ENCODE peak calls at places on chromosomes 13 and 19, in ten cellular contexts. J is iPS DF 6.9, L is GM12865, R is H7, K is hepatocyte, A is neuronal stem cell, P is left ventricle myocardium inferior, C is PC-3, T is pancreas, Y is DND-41. F is an unnamed sample.

GRCh38 chr13:50762969-50763568 is 80.4 kb downstream of the DLEU7 start:
- DNase-seq in J (no peak), L (no peak), R (no peak), K (no peak), A (no peak), P (no peak), C (no peak), T (no peak), Y (no peak), F (no peak)

GRCh38 chr19:19366691-19367396 is 38.6 kb upstream of the GATAD2A start:
- DNase-seq in J (peak; percentile 83), L (peak; percentile 91), R (peak; percentile 94), K (peak; percentile 88), A (peak; percentile 57), P (peak; percentile 58), C (peak; percentile 91), T (peak; percentile 84), Y (peak; percentile 48), F (peak; percentile 60)

GRCh38 chr13:34164585-34164984 is 346.6 kb downstream of the RFC3 start:
- DNase-seq in J (no peak), L (no peak), R (no peak), K (no peak), A (peak; percentile 26), P (no peak), C (peak; percentile 19), T (peak; percentile 42), Y (no peak), F (no peak)

GRCh38 chr19:3360494-3361383 is 5.6 kb upstream of the NFIC start:
- DNase-seq in J (no peak), L (peak; percentile 76), R (peak; percentile 87), K (no peak), A (no peak), P (peak; percentile 85), C (peak; percentile 31), T (peak; percentile 75), Y (peak; percentile 62), F (no peak)

GRCh38 chr19:30387311-30388115 is 15.3 kb downstream of the ZNF536 start:
- DNase-seq in J (no peak), L (no peak), R (no peak), K (no peak), A (no peak), P (peak; percentile 32), C (no peak), T (no peak), Y (no peak), F (no peak)

GRCh38 chr19:611506-611869 is 21.8 kb downstream of the HCN2 start:
- DNase-seq in J (no peak), L (peak; percentile 54), R (no peak), K (no peak), A (no peak), P (no peak), C (peak; percentile 48), T (no peak), Y (no peak), F (peak; percentile 98)

GRCh38 chr19:10574462-10574861 is 5.7 kb upstream of the CDKN2D start:
- DNase-seq in J (no peak), L (no peak), R (no peak), K (no peak), A (no peak), P (no peak), C (no peak), T (peak; percentile 8), Y (no peak), F (no peak)

GRCh38 chr19:780935-781334 is 16.3 kb upstream of the PTBP1 start:
- DNase-seq in J (no peak), L (no peak), R (no peak), K (peak; percentile 12), A (no peak), P (no peak), C (no peak), T (no peak), Y (no peak), F (no peak)

GRCh38 chr13:79735228-79735627 is 254.3 kb downstream of the NDFIP2 start:
- DNase-seq in J (no peak), L (no peak), R (no peak), K (no peak), A (no peak), P (no peak), C (no peak), T (no peak), Y (no peak), F (peak; percentile 53)

GRCh38 chr13:79742923-79743322 is 262.0 kb downstream of the NDFIP2 start:
- DNase-seq in J (no peak), L (no peak), R (no peak), K (no peak), A (no peak), P (no peak), C (no peak), T (no peak), Y (no peak), F (no peak)

GRCh38 chr13:79736356-79736755 is 255.4 kb downstream of the NDFIP2 start:
- DNase-seq in J (no peak), L (no peak), R (no peak), K (no peak), A (no peak), P (no peak), C (peak; percentile 67), T (no peak), Y (no peak), F (no peak)

GRCh38 chr13:79745141-79745540 is 264.2 kb downstream of the NDFIP2 start:
- DNase-seq in J (no peak), L (no peak), R (no peak), K (no peak), A (no peak), P (no peak), C (no peak), T (peak; percentile 50), Y (no peak), F (no peak)

DNA sequence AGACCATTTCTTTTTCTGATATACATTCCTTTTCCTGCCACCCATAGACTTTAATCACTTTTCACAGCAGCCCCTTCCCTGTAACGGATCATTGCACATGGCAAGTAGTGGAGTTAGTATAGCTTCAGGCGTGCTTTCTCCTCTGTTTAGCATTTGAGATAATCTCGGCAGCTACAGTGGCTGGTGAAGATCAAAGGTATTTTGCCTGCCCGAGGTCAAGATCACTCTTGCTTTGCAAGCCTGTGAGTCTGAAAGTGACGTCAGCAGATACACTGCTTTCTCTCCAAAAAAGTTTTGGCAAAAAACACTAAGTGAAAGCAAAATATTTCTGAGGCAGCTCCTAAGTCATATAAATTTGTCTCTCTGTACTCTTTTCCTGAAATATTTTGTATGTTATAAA is 260.1 kb downstream of the NDFIP2 start:
- DNase-seq in J (no peak), L (no peak), R (no peak), K (peak; percentile 41), A (no peak), P (no peak), C (no peak), T (peak; percentile 22), Y (no peak), F (peak; percentile 52)
- H3K4me3 ChIP-seq in J (no peak overlapping the region), L (no peak overlapping the region), R (no peak overlapping the region), K (no peak overlapping the region), A (no peak overlapping the region), P (peak overlapping the region; percentile 35), C (no peak overlapping the region), T (no peak overlapping the region), Y (no peak overlapping the region), F (no peak overlapping the region)

DNA sequence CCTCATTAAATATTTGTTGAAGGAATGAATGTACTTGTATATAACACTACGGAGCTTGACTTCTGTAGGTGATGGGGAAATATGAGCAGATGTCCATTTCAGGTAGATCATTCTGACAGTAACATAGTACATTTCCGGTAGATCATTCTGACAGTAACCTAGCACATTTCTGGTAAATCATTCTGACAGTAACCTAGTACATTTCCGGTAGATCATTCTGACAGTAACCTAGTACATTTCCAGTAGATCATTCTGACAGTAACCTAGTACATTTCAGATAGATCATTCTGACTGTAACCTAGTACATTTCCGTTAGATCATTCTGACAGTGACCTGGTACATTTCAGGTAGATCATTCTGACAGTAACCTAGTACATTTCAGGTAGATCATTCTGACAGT is 2.5 kb downstream of the PHF11 start:
- DNase-seq in J (no peak), L (no peak), R (no peak), K (no peak), A (no peak), P (no peak), C (no peak), T (no peak), Y (no peak), F (no peak)
- H3K4me3 ChIP-seq in J (no peak overlapping the region), L (no peak overlapping the region), R (no peak overlapping the region), K (no peak overlapping the region), A (no peak overlapping the region), P (no peak overlapping the region), C (no peak overlapping the region), T (no peak overlapping the region), Y (no peak overlapping the region), F (no peak overlapping the region)

GRCh38 chr13:93558637-93559036 is 332.0 kb downstream of the GPC6 start:
- DNase-seq in J (no peak), L (no peak), R (no peak), K (no peak), A (no peak), P (no peak), C (no peak), T (no peak), Y (no peak), F (peak; percentile 10)

GRCh38 chr13:93562676-93563075 is 336.1 kb downstream of the GPC6 start:
- DNase-seq in J (no peak), L (no peak), R (no peak), K (no peak), A (no peak), P (no peak), C (no peak), T (no peak), Y (no peak), F (no peak)

GRCh38 chr13:93559718-93560117 is 333.1 kb downstream of the GPC6 start:
- DNase-seq in J (no peak), L (no peak), R (no peak), K (no peak), A (no peak), P (no peak), C (peak; percentile 94), T (no peak), Y (no peak), F (peak; percentile 89)

DNA sequence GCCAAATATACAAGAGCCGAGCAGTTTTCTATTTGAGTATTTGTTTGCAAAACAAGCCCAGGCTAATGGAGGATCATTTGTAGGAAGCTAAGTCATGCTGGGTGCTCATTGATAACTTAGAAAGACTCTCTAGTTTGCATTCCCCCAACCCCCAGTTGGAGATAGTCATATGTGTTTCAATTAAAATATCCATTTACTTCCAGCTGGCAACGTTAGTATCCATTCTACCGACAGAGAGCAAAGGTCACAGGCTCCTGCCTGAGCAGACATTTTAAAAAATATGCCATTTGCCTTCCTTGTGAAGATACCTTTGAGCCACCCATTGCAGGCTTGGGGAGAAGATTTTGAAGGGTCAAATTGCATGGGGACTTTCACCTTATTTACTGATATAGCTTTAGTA is 334.9 kb downstream of the GPC6 start:
- DNase-seq in J (peak; percentile 37), L (no peak), R (no peak), K (no peak), A (no peak), P (no peak), C (no peak), T (no peak), Y (no peak), F (no peak)
- H3K4me3 ChIP-seq in J (no peak overlapping the region), L (no peak overlapping the region), R (no peak overlapping the region), K (no peak overlapping the region), A (no peak overlapping the region), P (no peak overlapping the region), C (no peak overlapping the region), T (no peak overlapping the region), Y (no peak overlapping the region), F (no peak overlapping the region)

GRCh38 chr13:113490496-113491417 is at the start of gene DCUN1D2:
- DNase-seq in J (peak; percentile 48), L (peak; percentile 96), R (peak; percentile 99), K (peak; percentile 98), A (peak; percentile 89), P (peak; percentile 95), C (peak; percentile 89), T (peak; percentile 96), Y (peak; percentile 75), F (peak; percentile 99)

GRCh38 chr13:113488283-113488682 is 2.2 kb downstream of the DCUN1D2 start:
- DNase-seq in J (no peak), L (no peak), R (no peak), K (no peak), A (no peak), P (no peak), C (no peak), T (no peak), Y (no peak), F (no peak)

GRCh38 chr13:113491418-113491883 is 940 bp upstream of the DCUN1D2 start:
- DNase-seq in J (no peak), L (peak; percentile 24), R (peak; percentile 82), K (peak; percentile 69), A (peak; percentile 21), P (peak; percentile 45), C (peak; percentile 11), T (peak; percentile 44), Y (no peak), F (peak; percentile 29)

GRCh38 chr13:113489549-113490495 is 689 bp downstream of the DCUN1D2 start:
- DNase-seq in J (no peak), L (peak; percentile 50), R (peak; percentile 79), K (peak; percentile 69), A (peak; percentile 17), P (no peak), C (peak; percentile 9), T (no peak), Y (peak; percentile 56), F (peak; percentile 39)

GRCh38 chr13:113489171-113489548 is 1.4 kb downstream of the DCUN1D2 start:
- DNase-seq in J (no peak), L (no peak), R (peak; percentile 82), K (peak; percentile 41), A (peak; percentile 17), P (no peak), C (peak; percentile 3), T (no peak), Y (no peak), F (no peak)
- H3K4me3 ChIP-seq in J (peak overlapping the region; percentile 77), L (peak overlapping the region; percentile 67), R (peak overlapping the region; percentile 89), K (peak overlapping the region; percentile 87), A (peak overlapping the region; percentile 78), P (peak overlapping the region; percentile 92), C (peak overlapping the region; percentile 92), T (peak overlapping the region; percentile 78), Y (peak overlapping the region; percentile 76), F (peak overlapping the region; percentile 94)

F was measured in astrocyte of the spinal cord.